ENCODE peak calls at places on chromosomes 16 and 17, in six cellular contexts. S, O, R, Y, E and D are unnamed samples.

GRCh38 chr16:79982356-79982755 is 381.8 kb upstream of the MAF start:
- DNase-seq in S (no peak), O (no peak), R (no peak), Y (no peak), E (no peak), D (no peak)

GRCh38 chr17:83062818-83063671 is 16.4 kb upstream of the METRNL start:
- DNase-seq in S (no peak), O (no peak), R (no peak), Y (no peak), E (no peak), D (no peak)

GRCh38 chr16:424033-424622 is 1.3 kb upstream of the RAB11FIP3 start:
- DNase-seq in S (no peak), O (peak), R (peak), Y (no peak), E (peak), D (peak)

GRCh38 chr17:10612957-10613744 is 44.0 kb downstream of the MYH3 start:
- DNase-seq in S (no peak), O (no peak), R (no peak), Y (no peak), E (peak), D (peak)

GRCh38 chr16:55572439-55572838 is 6.0 kb downstream of the CAPNS2 start:
- DNase-seq in S (no peak), O (no peak), R (no peak), Y (no peak), E (peak), D (no peak)

GRCh38 chr17:12592941-12593340 is 72.7 kb upstream of the MYOCD start:
- DNase-seq in S (no peak), O (no peak), R (no peak), Y (no peak), E (no peak), D (no peak)

GRCh38 chr17:41592601-41593305 is 6.1 kb upstream of the KRT14 start:
- DNase-seq in S (no peak), O (no peak), R (no peak), Y (no peak), E (no peak), D (no peak)

GRCh38 chr17:77778636-77779524 is 179.6 kb upstream of the TNRC6C start:
- DNase-seq in S (no peak), O (peak), R (peak), Y (no peak), E (peak), D (peak)

GRCh38 chr17:65181237-65182061 is 44.3 kb downstream of the RGS9 start:
- DNase-seq in S (no peak), O (no peak), R (no peak), Y (no peak), E (no peak), D (no peak)

GRCh38 chr16:50742521-50743150 is 750 bp downstream of the CYLD start:
- DNase-seq in S (no peak), O (peak), R (no peak), Y (peak), E (peak), D (peak)

GRCh38 chr16:5041604-5042133 is 7.9 kb upstream of the NAGPA start:
- DNase-seq in S (no peak), O (no peak), R (peak), Y (no peak), E (peak), D (peak)

GRCh38 chr17:73342057-73342522 is 30.3 kb upstream of the CDC42EP4 start:
- DNase-seq in S (no peak), O (peak), R (peak), Y (no peak), E (peak), D (peak)

GRCh38 chr16:75402821-75403475 is 30.4 kb downstream of the CFDP1 start:
- DNase-seq in S (no peak), O (no peak), R (no peak), Y (peak), E (peak), D (peak)

GRCh38 chr16:566475-567361 is at the start of gene NHLRC4:
- DNase-seq in S (no peak), O (peak), R (peak), Y (peak), E (peak), D (peak)

GRCh38 chr17:66799839-66800537 is 34.9 kb upstream of the CACNG5 start:
- DNase-seq in S (no peak), O (no peak), R (no peak), Y (no peak), E (no peak), D (no peak)

GRCh38 chr16:9027070-9027799 is 63.5 kb upstream of the USP7 start:
- DNase-seq in S (no peak), O (no peak), R (no peak), Y (no peak), E (no peak), D (no peak)

GRCh38 chr16:66662445-66663194 is 33.9 kb downstream of the CMTM4 start:
- DNase-seq in S (no peak), O (no peak), R (no peak), Y (peak), E (peak), D (peak)